ENCODE peak calls at places on chromosome 3, in four cellular contexts. One of them, this sample, is unnamed.

GRCh38 chr3:184687363-184688049 is 24.4 kb downstream of the MAGEF1 start:
- DNase-seq in neural crest cell: no peak
- DNase-seq in heart right ventricle: peak; percentile 59
- DNase-seq in transverse colon: no peak
- DNase-seq in this sample: no peak

GRCh38 chr3:182981038-182981380 is 671 bp upstream of the DCUN1D1 start:
- DNase-seq in neural crest cell: no peak
- DNase-seq in heart right ventricle: peak; percentile 11
- DNase-seq in transverse colon: no peak
- DNase-seq in this sample: no peak

GRCh38 chr3:67030785-67031740 is 33.0 kb downstream of the KBTBD8 start:
- DNase-seq in neural crest cell: no peak
- DNase-seq in heart right ventricle: no peak
- DNase-seq in transverse colon: no peak
- DNase-seq in this sample: no peak

GRCh38 chr3:49021813-49022720 is at the start of gene NDUFAF3:
- DNase-seq in neural crest cell: peak; percentile 96
- DNase-seq in heart right ventricle: peak; percentile 92
- DNase-seq in transverse colon: peak; percentile 95
- DNase-seq in this sample: peak; percentile 93

GRCh38 chr3:29823233-29823632 is 542.4 kb downstream of the RBMS3 start:
- DNase-seq in neural crest cell: no peak
- DNase-seq in heart right ventricle: no peak
- DNase-seq in transverse colon: no peak
- DNase-seq in this sample: no peak

GRCh38 chr3:133991637-133992036 is 38.1 kb downstream of the SLCO2A1 start:
- DNase-seq in neural crest cell: no peak
- DNase-seq in heart right ventricle: no peak
- DNase-seq in transverse colon: no peak
- DNase-seq in this sample: no peak

GRCh38 chr3:66153471-66153870 is 67.3 kb upstream of the SLC25A26 start:
- DNase-seq in neural crest cell: no peak
- DNase-seq in heart right ventricle: no peak
- DNase-seq in transverse colon: no peak
- DNase-seq in this sample: no peak

GRCh38 chr3:23612296-23612891 is 193.4 kb upstream of the UBE2E1 start:
- DNase-seq in neural crest cell: no peak
- DNase-seq in heart right ventricle: peak; percentile 15
- DNase-seq in transverse colon: peak; percentile 31
- DNase-seq in this sample: no peak

GRCh38 chr3:27708246-27708645 is 13.9 kb downstream of the EOMES start:
- DNase-seq in neural crest cell: no peak
- DNase-seq in heart right ventricle: no peak
- DNase-seq in transverse colon: no peak
- DNase-seq in this sample: no peak

GRCh38 chr3:195512798-195513345 is 30.3 kb downstream of the PPP1R2 start:
- DNase-seq in neural crest cell: no peak
- DNase-seq in heart right ventricle: no peak
- DNase-seq in transverse colon: no peak
- DNase-seq in this sample: no peak

GRCh38 chr3:33438871-33439270 is 1.3 kb downstream of the UBP1 start:
- DNase-seq in neural crest cell: no peak
- DNase-seq in heart right ventricle: no peak
- DNase-seq in transverse colon: no peak
- DNase-seq in this sample: no peak

GRCh38 chr3:189355481-189356201 is 183.9 kb downstream of the TPRG1 start:
- DNase-seq in neural crest cell: no peak
- DNase-seq in heart right ventricle: no peak
- DNase-seq in transverse colon: peak; percentile 23
- DNase-seq in this sample: no peak

GRCh38 chr3:108602249-108602934 is 12.9 kb downstream of the DZIP3 start:
- DNase-seq in neural crest cell: no peak
- DNase-seq in heart right ventricle: peak; percentile 5
- DNase-seq in transverse colon: no peak
- DNase-seq in this sample: no peak

GRCh38 chr3:124780356-124780755 is 50.1 kb downstream of the UMPS start:
- DNase-seq in neural crest cell: no peak
- DNase-seq in heart right ventricle: peak; percentile 87
- DNase-seq in transverse colon: peak; percentile 26
- DNase-seq in this sample: no peak